ENCODE peak calls at places on chromosomes 1 and 21, in five cellular contexts. One of them, this sample, is unnamed. For H3K4me1, the result is how much of the 10 kb centered on the place peaks cover.

GRCh38 chr1:152640351-152640750 is 17.4 kb upstream of the LCE3A start:
- DNase-seq in IMR-90: no peak
- DNase-seq in neuronal stem cell: no peak
- DNase-seq in H9: no peak
- DNase-seq in mesenchymal stem cell: no peak
- DNase-seq in this sample: no peak

GRCh38 chr1:208111646-208112200 is 132.5 kb downstream of the PLXNA2 start:
- DNase-seq in IMR-90: no peak
- DNase-seq in neuronal stem cell: no peak
- DNase-seq in H9: no peak
- DNase-seq in mesenchymal stem cell: no peak
- DNase-seq in this sample: no peak

GRCh38 chr21:16192900-16193299 is 463.1 kb downstream of the USP25 start:
- DNase-seq in IMR-90: peak
- DNase-seq in neuronal stem cell: no peak
- DNase-seq in H9: no peak
- DNase-seq in mesenchymal stem cell: no peak
- DNase-seq in this sample: peak

GRCh38 chr1:44827197-44828002 is 15.7 kb downstream of the PTCH2 start:
- DNase-seq in IMR-90: no peak
- DNase-seq in neuronal stem cell: no peak
- DNase-seq in H9: peak
- DNase-seq in mesenchymal stem cell: no peak
- DNase-seq in this sample: peak

GRCh38 chr1:70906790-70907189 is 140.8 kb downstream of the PTGER3 start:
- DNase-seq in IMR-90: no peak
- DNase-seq in neuronal stem cell: no peak
- DNase-seq in H9: no peak
- DNase-seq in mesenchymal stem cell: no peak
- DNase-seq in this sample: no peak

GRCh38 chr1:29962356-29962755 is 726.0 kb downstream of the PTPRU start:
- DNase-seq in IMR-90: no peak
- DNase-seq in neuronal stem cell: no peak
- DNase-seq in H9: no peak
- DNase-seq in mesenchymal stem cell: no peak
- DNase-seq in this sample: peak

GRCh38 chr1:208437416-208437815 is 193.2 kb upstream of the PLXNA2 start:
- DNase-seq in IMR-90: peak
- DNase-seq in neuronal stem cell: no peak
- DNase-seq in H9: no peak
- DNase-seq in mesenchymal stem cell: peak
- DNase-seq in this sample: peak

GRCh38 chr1:83520797-83521196 is 478.1 kb downstream of the TTLL7 start:
- DNase-seq in IMR-90: no peak
- DNase-seq in neuronal stem cell: no peak
- DNase-seq in H9: no peak
- DNase-seq in mesenchymal stem cell: no peak
- DNase-seq in this sample: peak

GRCh38 chr1:7420098-7420445 is 351.0 kb upstream of the VAMP3 start:
- DNase-seq in IMR-90: no peak
- DNase-seq in neuronal stem cell: no peak
- DNase-seq in H9: peak
- DNase-seq in mesenchymal stem cell: no peak
- DNase-seq in this sample: no peak

GRCh38 chr21:31873275-31873695 is 465 bp downstream of the HUNK start:
- DNase-seq in IMR-90: no peak
- DNase-seq in neuronal stem cell: peak
- DNase-seq in H9: peak
- DNase-seq in mesenchymal stem cell: no peak
- DNase-seq in this sample: peak

GRCh38 chr1:46603481-46603857 is 599 bp downstream of the MKNK1 start:
- DNase-seq in IMR-90: no peak
- DNase-seq in neuronal stem cell: no peak
- DNase-seq in H9: no peak
- DNase-seq in mesenchymal stem cell: peak
- DNase-seq in this sample: peak

GRCh38 chr1:29379438-29380073 is 143.2 kb downstream of the PTPRU start:
- DNase-seq in IMR-90: peak
- DNase-seq in neuronal stem cell: peak
- DNase-seq in H9: peak
- DNase-seq in mesenchymal stem cell: peak
- DNase-seq in this sample: peak

GRCh38 chr1:29047142-29047541 is 76.6 kb downstream of the TMEM200B start:
- DNase-seq in IMR-90: no peak
- DNase-seq in neuronal stem cell: no peak
- DNase-seq in H9: no peak
- DNase-seq in mesenchymal stem cell: no peak
- DNase-seq in this sample: no peak

GRCh38 chr1:119968068-119968492 is 71.8 kb upstream of the ADAM30 start:
- DNase-seq in IMR-90: peak
- DNase-seq in neuronal stem cell: peak
- DNase-seq in H9: peak
- DNase-seq in mesenchymal stem cell: peak
- DNase-seq in this sample: peak

GRCh38 chr1:187877220-187877619 is 1048.5 kb downstream of the PLA2G4A start:
- DNase-seq in IMR-90: no peak
- DNase-seq in neuronal stem cell: no peak
- DNase-seq in H9: no peak
- DNase-seq in mesenchymal stem cell: no peak
- DNase-seq in this sample: no peak

GRCh38 chr1:226542623-226543103 is 5.9 kb upstream of the STUM start:
- DNase-seq in IMR-90: no peak
- DNase-seq in neuronal stem cell: no peak
- DNase-seq in H9: no peak
- DNase-seq in mesenchymal stem cell: no peak
- DNase-seq in this sample: no peak

GRCh38 chr1:167439301-167439988 is 78.9 kb downstream of the CD247 start:
- DNase-seq in IMR-90: peak
- DNase-seq in neuronal stem cell: peak
- DNase-seq in H9: peak
- DNase-seq in mesenchymal stem cell: peak
- DNase-seq in this sample: peak

GRCh38 chr1:183327429-183328290 is 90.5 kb downstream of the NMNAT2 start:
- DNase-seq in IMR-90: no peak
- DNase-seq in neuronal stem cell: no peak
- DNase-seq in H9: no peak
- DNase-seq in mesenchymal stem cell: no peak
- DNase-seq in this sample: no peak

GRCh38 chr1:8211620-8212442 is 106.1 kb upstream of the SLC45A1 start:
- DNase-seq in IMR-90: peak
- DNase-seq in neuronal stem cell: no peak
- DNase-seq in H9: no peak
- DNase-seq in mesenchymal stem cell: peak
- DNase-seq in this sample: peak

GRCh38 chr1:163093579-163093978 is 24.4 kb downstream of the RGS4 start:
- DNase-seq in IMR-90: no peak
- DNase-seq in neuronal stem cell: no peak
- DNase-seq in H9: no peak
- DNase-seq in mesenchymal stem cell: no peak
- DNase-seq in this sample: no peak

GRCh38 chr1:145871994-145872411 is 13.1 kb upstream of the PIAS3 start:
- DNase-seq in IMR-90: peak
- DNase-seq in neuronal stem cell: no peak
- DNase-seq in H9: peak
- DNase-seq in mesenchymal stem cell: peak
- DNase-seq in this sample: peak

GRCh38 chr1:233261615-233262168 is 33.8 kb downstream of the PCNX2 start:
- DNase-seq in IMR-90: no peak
- DNase-seq in neuronal stem cell: no peak
- DNase-seq in H9: no peak
- DNase-seq in mesenchymal stem cell: no peak
- DNase-seq in this sample: no peak

GRCh38 chr1:204241050-204241449 is 27.3 kb upstream of the GOLT1A start:
- DNase-seq in IMR-90: peak
- DNase-seq in neuronal stem cell: no peak
- DNase-seq in H9: no peak
- DNase-seq in mesenchymal stem cell: no peak
- DNase-seq in this sample: peak

GRCh38 chr1:33322109-33322508 is 1.2 kb upstream of the A3GALT2 start:
- DNase-seq in IMR-90: no peak
- DNase-seq in neuronal stem cell: no peak
- DNase-seq in H9: no peak
- DNase-seq in mesenchymal stem cell: no peak
- DNase-seq in this sample: no peak

GRCh38 chr1:1625404-1625775 is 6.6 kb upstream of the MMP23B start:
- DNase-seq in IMR-90: no peak
- DNase-seq in neuronal stem cell: no peak
- DNase-seq in H9: no peak
- DNase-seq in mesenchymal stem cell: no peak
- DNase-seq in this sample: no peak

GRCh38 chr1:163084330-163084729 is 15.2 kb downstream of the RGS4 start:
- DNase-seq in IMR-90: peak
- DNase-seq in neuronal stem cell: no peak
- DNase-seq in H9: no peak
- DNase-seq in mesenchymal stem cell: peak
- DNase-seq in this sample: no peak

DNA sequence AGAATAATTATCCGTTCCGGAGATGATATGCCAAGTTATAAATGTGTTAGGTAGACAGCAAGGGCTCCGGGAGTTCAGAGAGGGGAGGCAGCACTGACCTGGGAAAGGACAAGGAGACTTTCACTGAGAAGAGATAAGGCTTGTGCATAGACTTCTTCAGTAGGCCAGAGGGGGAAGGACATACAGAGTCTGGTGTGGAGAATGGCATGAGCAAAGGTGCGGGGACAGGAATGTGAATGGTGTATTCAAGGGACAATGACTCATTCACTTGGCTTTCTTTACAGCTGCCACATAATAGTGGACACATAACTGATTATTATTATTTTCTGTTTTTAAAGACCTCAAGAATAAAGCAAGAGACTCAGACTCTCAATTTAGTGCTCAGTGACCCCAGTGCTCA is 24.9 kb upstream of the ACBD6 start:
- DNase-seq in IMR-90: peak
- DNase-seq in neuronal stem cell: no peak
- DNase-seq in H9: no peak
- DNase-seq in mesenchymal stem cell: no peak
- DNase-seq in this sample: peak
- H3K4me1 ChIP-seq in IMR-90: under half
- H3K4me1 ChIP-seq in neuronal stem cell: under half
- H3K4me1 ChIP-seq in H9: under half
- H3K4me1 ChIP-seq in mesenchymal stem cell: under half
- H3K4me1 ChIP-seq in this sample: under half

GRCh38 chr1:3219725-3220467 is 150.9 kb downstream of the PRDM16 start:
- DNase-seq in IMR-90: no peak
- DNase-seq in neuronal stem cell: no peak
- DNase-seq in H9: no peak
- DNase-seq in mesenchymal stem cell: no peak
- DNase-seq in this sample: no peak
- H4K8ac ChIP-seq in IMR-90: no peak
- H4K8ac ChIP-seq in neuronal stem cell: no peak
- H4K8ac ChIP-seq in H9: no peak
- H4K8ac ChIP-seq in mesenchymal stem cell: no peak
- H4K8ac ChIP-seq in this sample: no peak

GRCh38 chr1:9320520-9321479 is 28.1 kb downstream of the SPSB1 start:
- DNase-seq in IMR-90: peak
- DNase-seq in neuronal stem cell: no peak
- DNase-seq in H9: no peak
- DNase-seq in mesenchymal stem cell: peak
- DNase-seq in this sample: peak

GRCh38 chr1:9319789-9320519 is 27.3 kb downstream of the SPSB1 start:
- DNase-seq in IMR-90: no peak
- DNase-seq in neuronal stem cell: no peak
- DNase-seq in H9: no peak
- DNase-seq in mesenchymal stem cell: no peak
- DNase-seq in this sample: peak

GRCh38 chr1:9321480-9321849 is 28.8 kb downstream of the SPSB1 start:
- DNase-seq in IMR-90: peak
- DNase-seq in neuronal stem cell: no peak
- DNase-seq in H9: no peak
- DNase-seq in mesenchymal stem cell: peak
- DNase-seq in this sample: peak

GRCh38 chr1:9322845-9323244 is 30.2 kb downstream of the SPSB1 start:
- DNase-seq in IMR-90: no peak
- DNase-seq in neuronal stem cell: no peak
- DNase-seq in H9: no peak
- DNase-seq in mesenchymal stem cell: no peak
- DNase-seq in this sample: no peak

DNA sequence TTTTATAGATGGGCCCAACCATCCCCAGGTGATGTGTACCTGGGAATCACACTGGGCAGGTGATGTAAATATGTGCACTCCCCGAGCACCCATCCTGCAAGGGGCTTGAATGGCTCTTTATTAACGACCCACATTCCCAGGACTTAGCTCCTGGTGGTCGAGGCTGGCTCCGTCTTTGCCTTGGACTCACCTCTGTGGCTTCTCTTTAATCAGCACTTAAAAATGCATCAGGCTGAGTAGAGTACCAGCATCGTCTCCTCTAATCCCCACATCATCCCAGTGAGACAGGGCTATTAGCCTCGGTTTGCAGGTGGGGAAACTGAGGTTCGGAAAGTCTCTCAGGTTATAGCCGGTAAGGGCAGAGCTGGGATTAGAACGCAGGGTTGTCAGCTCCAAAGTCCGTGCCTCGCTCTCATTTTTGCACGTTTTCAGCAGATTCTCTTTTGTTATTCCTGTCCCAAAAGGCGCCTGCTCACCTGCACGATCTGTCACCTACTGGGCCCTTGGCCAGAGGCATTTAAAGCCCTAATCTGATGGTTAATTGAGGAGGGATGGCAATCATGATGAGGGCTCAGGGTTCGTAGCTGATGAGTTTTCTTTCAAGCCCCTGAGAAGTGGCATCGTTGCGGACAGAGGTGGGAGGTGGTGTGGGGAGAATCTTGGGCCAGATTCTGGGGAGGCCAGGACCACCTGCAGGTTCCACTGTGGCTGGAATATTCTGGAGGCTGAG is 29.5 kb downstream of the SPSB1 start:
- DNase-seq in IMR-90: no peak
- DNase-seq in neuronal stem cell: no peak
- DNase-seq in H9: no peak
- DNase-seq in mesenchymal stem cell: no peak
- DNase-seq in this sample: no peak
- H3K4me1 ChIP-seq in IMR-90: under half
- H3K4me1 ChIP-seq in neuronal stem cell: under half
- H3K4me1 ChIP-seq in H9: under half
- H3K4me1 ChIP-seq in mesenchymal stem cell: half or more
- H3K4me1 ChIP-seq in this sample: under half

GRCh38 chr1:171366816-171367215 is 52.8 kb downstream of the FMO4 start:
- DNase-seq in IMR-90: no peak
- DNase-seq in neuronal stem cell: no peak
- DNase-seq in H9: no peak
- DNase-seq in mesenchymal stem cell: no peak
- DNase-seq in this sample: no peak

GRCh38 chr1:171372418-171373088 is 58.6 kb downstream of the FMO4 start:
- DNase-seq in IMR-90: no peak
- DNase-seq in neuronal stem cell: no peak
- DNase-seq in H9: no peak
- DNase-seq in mesenchymal stem cell: no peak
- DNase-seq in this sample: no peak
- H4K8ac ChIP-seq in IMR-90: no peak
- H4K8ac ChIP-seq in neuronal stem cell: no peak
- H4K8ac ChIP-seq in H9: no peak
- H4K8ac ChIP-seq in mesenchymal stem cell: no peak
- H4K8ac ChIP-seq in this sample: no peak

This sample was measured in mesendoderm.